ENCODE peak calls at places on chromosomes 16 and 17, in nine cellular contexts. A is neural progenitor cell; G is CD8-positive, alpha-beta memory T cell; K is upper lobe of left lung; C is PC-3; Y is spleen; L is esophagus squamous epithelium; U is upper lobe of right lung; N is IMR-90. V is an unnamed sample.
A peak's percentile ranks its signal among the peaks of the same experiment; 100 is the strongest.

GRCh38 chr16:75097941-75098897 is 18.4 kb downstream of the LDHD start:
- DNase-seq in A (no peak), G (peak; percentile 83), K (peak; percentile 80), C (no peak), Y (no peak), L (no peak), U (peak; percentile 70), N (no peak), V (no peak)

GRCh38 chr17:82458885-82459424 is 414 bp downstream of the NARF start:
- DNase-seq in A (peak; percentile 58), G (no peak), K (peak; percentile 51), C (peak; percentile 6), Y (no peak), L (no peak), U (no peak), N (peak; percentile 19), V (peak; percentile 40)

GRCh38 chr16:25045696-25046381 is 30.7 kb upstream of the ARHGAP17 start:
- DNase-seq in A (no peak), G (no peak), K (no peak), C (peak; percentile 9), Y (no peak), L (no peak), U (no peak), N (peak; percentile 90), V (no peak)

GRCh38 chr16:17230932-17231581 is 239.7 kb downstream of the XYLT1 start:
- DNase-seq in A (no peak), G (no peak), K (no peak), C (no peak), Y (no peak), L (no peak), U (no peak), N (no peak), V (no peak)

GRCh38 chr16:56275076-56275475 is 83.8 kb downstream of the GNAO1 start:
- DNase-seq in A (no peak), G (no peak), K (no peak), C (no peak), Y (no peak), L (no peak), U (no peak), N (peak; percentile 11), V (no peak)

GRCh38 chr16:4428500-4428899 is 2.8 kb downstream of the DNAJA3 start:
- DNase-seq in A (no peak), G (no peak), K (no peak), C (peak; percentile 91), Y (no peak), L (no peak), U (no peak), N (no peak), V (no peak)

GRCh38 chr16:1974157-1975070 is 2.6 kb downstream of the TBL3 start:
- DNase-seq in A (no peak), G (no peak), K (no peak), C (no peak), Y (no peak), L (no peak), U (no peak), N (no peak), V (no peak)

GRCh38 chr16:56691885-56692284 is 9.6 kb downstream of the MT1X start:
- DNase-seq in A (no peak), G (no peak), K (peak; percentile 82), C (peak; percentile 91), Y (no peak), L (no peak), U (peak; percentile 77), N (peak; percentile 17), V (peak; percentile 75)

DNA sequence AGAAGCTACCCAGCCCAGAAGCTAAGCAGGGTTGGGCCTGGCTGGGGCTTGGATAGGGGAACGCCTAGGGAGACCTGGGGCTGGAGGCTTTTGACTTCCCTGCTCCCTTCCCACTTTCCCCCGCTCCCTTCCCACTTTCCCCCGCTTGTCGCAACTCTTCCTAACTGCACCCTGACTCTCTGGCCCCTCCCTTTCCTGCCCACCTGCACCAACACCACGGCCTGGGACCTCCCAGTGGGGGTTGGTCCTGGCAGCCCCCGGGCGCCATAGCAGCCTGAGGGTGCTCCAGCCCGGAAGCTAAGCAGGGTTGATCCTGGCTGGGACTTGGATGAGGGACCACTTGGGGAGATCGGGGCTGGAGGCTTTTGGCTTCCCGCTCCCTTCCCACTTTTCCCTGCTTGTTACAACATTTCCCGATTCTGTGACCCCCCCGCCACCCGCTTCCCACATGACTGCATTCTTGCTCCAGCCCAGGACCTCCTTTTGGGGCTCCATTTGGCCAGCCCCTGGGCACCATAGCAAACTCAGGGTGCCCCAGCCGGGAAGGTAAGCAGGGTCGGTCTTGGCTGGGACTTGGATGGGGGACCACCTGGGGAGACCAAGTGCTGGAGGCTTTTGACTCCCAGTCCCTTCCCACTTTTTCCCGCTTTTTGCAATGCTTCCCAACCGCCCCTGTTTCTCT is 2287.0 kb downstream of the TP53TG3F start:
- DNase-seq in A (no peak), G (no peak), K (no peak), C (no peak), Y (no peak), L (no peak), U (no peak), N (no peak), V (no peak)
- H3K9me3 ChIP-seq in A (peaks cover 3% of the 10 kb centered on the region), G (no peaks in the 10 kb centered on the region), K (peaks cover 4% of the 10 kb centered on the region), C (no peaks in the 10 kb centered on the region), Y (peaks cover 86% of the 10 kb centered on the region), L (no peaks in the 10 kb centered on the region), U (no peaks in the 10 kb centered on the region), N (peaks cover 35% of the 10 kb centered on the region), V (no peaks in the 10 kb centered on the region)

GRCh38 chr16:62715701-62716100 is 679.5 kb upstream of the CDH8 start:
- DNase-seq in A (no peak), G (no peak), K (no peak), C (no peak), Y (no peak), L (no peak), U (no peak), N (no peak), V (no peak)

DNA sequence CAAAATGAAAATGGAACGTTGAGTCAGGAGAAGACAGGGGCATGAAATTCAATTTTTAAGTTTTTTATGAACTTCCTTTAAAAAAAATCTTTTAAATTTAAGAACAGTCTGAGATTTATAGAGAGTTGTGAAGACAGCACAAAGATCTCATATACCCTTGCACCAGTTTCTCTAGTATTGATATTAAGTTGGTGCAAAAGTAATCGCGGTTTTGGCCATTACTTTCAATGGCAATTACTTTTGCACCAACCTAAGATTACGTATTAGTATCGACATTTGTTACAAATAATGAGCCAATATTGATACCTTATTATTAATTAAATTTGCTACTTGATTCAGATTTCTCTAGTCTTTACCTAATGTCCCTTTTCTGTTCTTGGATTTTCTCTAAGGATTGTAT is 684.4 kb upstream of the CDH8 start:
- DNase-seq in A (no peak), G (no peak), K (no peak), C (no peak), Y (no peak), L (no peak), U (no peak), N (no peak), V (no peak)
- H3K9me3 ChIP-seq in A (no peaks in the 10 kb centered on the region), G (no peaks in the 10 kb centered on the region), K (no peaks in the 10 kb centered on the region), C (no peaks in the 10 kb centered on the region), Y (peaks cover 29% of the 10 kb centered on the region), L (no peaks in the 10 kb centered on the region), U (no peaks in the 10 kb centered on the region), N (peaks cover 7% of the 10 kb centered on the region), V (no peaks in the 10 kb centered on the region)

GRCh38 chr17:22464041-22464440 is 771.7 kb downstream of the KCNJ18 start:
- DNase-seq in A (no peak), G (no peak), K (no peak), C (no peak), Y (no peak), L (no peak), U (no peak), N (no peak), V (no peak)

GRCh38 chr17:22469101-22469880 is 777.0 kb downstream of the KCNJ18 start:
- DNase-seq in A (no peak), G (no peak), K (no peak), C (no peak), Y (no peak), L (no peak), U (no peak), N (no peak), V (no peak)

GRCh38 chr17:22469941-22470340 is 777.6 kb downstream of the KCNJ18 start:
- DNase-seq in A (no peak), G (no peak), K (no peak), C (no peak), Y (no peak), L (no peak), U (no peak), N (no peak), V (no peak)

GRCh38 chr17:22470411-22471175 is 778.3 kb downstream of the KCNJ18 start:
- DNase-seq in A (no peak), G (no peak), K (no peak), C (no peak), Y (no peak), L (no peak), U (no peak), N (no peak), V (no peak)

GRCh38 chr17:22467720-22468119 is 775.4 kb downstream of the KCNJ18 start:
- DNase-seq in A (no peak), G (no peak), K (no peak), C (no peak), Y (no peak), L (no peak), U (no peak), N (no peak), V (no peak)
- H3K9me3 ChIP-seq in A (peaks cover 22% of the 10 kb centered on the region), G (no peaks in the 10 kb centered on the region), K (no peaks in the 10 kb centered on the region), C (peaks cover 11% of the 10 kb centered on the region), Y (peaks cover 8% of the 10 kb centered on the region), L (no peaks in the 10 kb centered on the region), U (no peaks in the 10 kb centered on the region), N (peaks cover 26% of the 10 kb centered on the region), V (no peaks in the 10 kb centered on the region)

GRCh38 chr16:19659554-19659953 is 58.5 kb downstream of the KNOP1 start:
- DNase-seq in A (no peak), G (no peak), K (no peak), C (no peak), Y (no peak), L (no peak), U (no peak), N (peak; percentile 8), V (no peak)

GRCh38 chr16:19662351-19662750 is 55.7 kb downstream of the KNOP1 start:
- DNase-seq in A (no peak), G (no peak), K (no peak), C (no peak), Y (no peak), L (no peak), U (no peak), N (no peak), V (no peak)

GRCh38 chr16:19664166-19664565 is 53.9 kb downstream of the KNOP1 start:
- DNase-seq in A (no peak), G (no peak), K (no peak), C (no peak), Y (no peak), L (no peak), U (no peak), N (no peak), V (no peak)

GRCh38 chr16:19657831-19658230 is 60.2 kb downstream of the KNOP1 start:
- DNase-seq in A (no peak), G (no peak), K (no peak), C (no peak), Y (no peak), L (no peak), U (no peak), N (no peak), V (no peak)

DNA sequence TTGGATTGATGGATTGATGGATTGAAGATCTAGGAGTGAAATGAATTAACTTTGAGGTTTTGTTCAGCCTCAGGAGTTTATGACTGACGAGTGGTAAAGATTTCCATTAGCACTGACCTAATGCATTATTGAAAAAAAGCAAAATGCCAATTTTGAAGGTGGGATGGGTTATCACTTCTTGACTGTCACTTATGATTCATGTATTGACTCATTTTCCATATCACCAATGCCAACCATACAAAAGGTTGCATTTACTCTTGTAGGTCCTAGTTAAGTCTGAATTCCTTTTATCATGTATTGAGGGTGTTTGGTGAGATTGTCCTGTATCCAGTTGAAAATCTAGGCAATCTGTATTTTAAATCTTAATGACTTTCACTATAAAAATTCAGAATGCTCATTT is 57.6 kb downstream of the KNOP1 start:
- DNase-seq in A (no peak), G (no peak), K (no peak), C (peak; percentile 1), Y (no peak), L (no peak), U (no peak), N (peak; percentile 11), V (no peak)
- H3K9me3 ChIP-seq in A (peaks cover 7% of the 10 kb centered on the region), G (no peaks in the 10 kb centered on the region), K (no peaks in the 10 kb centered on the region), C (no peaks in the 10 kb centered on the region), Y (no peaks in the 10 kb centered on the region), L (no peaks in the 10 kb centered on the region), U (no peaks in the 10 kb centered on the region), N (no peaks in the 10 kb centered on the region), V (peaks cover 2% of the 10 kb centered on the region)

V was measured in MG63.